ENCODE peak calls at places on chromosome 20, in seven cellular contexts. L is heart left ventricle; E is psoas muscle; G is RWPE2; V is uterus; J is lower lobe of right lung; F is CD4-positive, alpha-beta memory T cell. D is an unnamed sample.

GRCh38 chr20:63682384-63683139 is 13.9 kb upstream of the TNFRSF6B start:
- DNase-seq in L (peak; percentile 82), E (peak; percentile 87), G (peak; percentile 86), V (peak; percentile 76), J (no peak), F (no peak), D (no peak)

GRCh38 chr20:39105551-39105950 is 143.4 kb downstream of the DHX35 start:
- DNase-seq in L (no peak), E (no peak), G (no peak), V (no peak), J (no peak), F (no peak), D (no peak)

GRCh38 chr20:5859611-5860010 is 90.7 kb downstream of the TRMT6 start:
- DNase-seq in L (no peak), E (no peak), G (no peak), V (no peak), J (no peak), F (no peak), D (no peak)

GRCh38 chr20:41135187-41135887 is 2.0 kb upstream of the PLCG1 start:
- DNase-seq in L (peak; percentile 71), E (no peak), G (peak; percentile 81), V (no peak), J (peak; percentile 60), F (peak; percentile 68), D (no peak)

GRCh38 chr20:2741463-2741862 is 48.9 kb downstream of the EBF4 start:
- DNase-seq in L (no peak), E (no peak), G (no peak), V (no peak), J (no peak), F (peak; percentile 72), D (no peak)

GRCh38 chr20:36377348-36378326 is 71.5 kb downstream of the DLGAP4 start:
- DNase-seq in L (no peak), E (no peak), G (no peak), V (no peak), J (no peak), F (no peak), D (no peak)

GRCh38 chr20:63315982-63316491 is 23.1 kb downstream of the COL20A1 start:
- DNase-seq in L (peak; percentile 60), E (peak; percentile 30), G (peak; percentile 84), V (no peak), J (peak; percentile 36), F (no peak), D (no peak)

GRCh38 chr20:24948939-24949679 is at the start of gene CST7:
- DNase-seq in L (peak; percentile 82), E (peak; percentile 71), G (peak; percentile 57), V (peak; percentile 29), J (peak; percentile 62), F (peak; percentile 87), D (no peak)

GRCh38 chr20:5000263-5001173 is 792 bp downstream of the SLC23A2 start:
- DNase-seq in L (peak; percentile 72), E (peak; percentile 61), G (peak; percentile 74), V (peak; percentile 39), J (peak; percentile 65), F (peak; percentile 24), D (peak; percentile 33)

GRCh38 chr20:36390719-36391415 is 84.7 kb downstream of the DLGAP4 start:
- DNase-seq in L (no peak), E (no peak), G (no peak), V (no peak), J (no peak), F (no peak), D (no peak)

GRCh38 chr20:37291724-37292126 is 2.3 kb downstream of the MANBAL start:
- DNase-seq in L (no peak), E (no peak), G (no peak), V (no peak), J (no peak), F (no peak), D (peak; percentile 74)

GRCh38 chr20:34629342-34629741 is 47.5 kb downstream of the PIGU start:
- DNase-seq in L (no peak), E (no peak), G (no peak), V (no peak), J (no peak), F (no peak), D (no peak)

GRCh38 chr20:34628026-34628425 is 48.9 kb downstream of the PIGU start:
- DNase-seq in L (no peak), E (no peak), G (no peak), V (no peak), J (no peak), F (no peak), D (no peak)

GRCh38 chr20:34626978-34627377 is 49.9 kb downstream of the PIGU start:
- DNase-seq in L (no peak), E (no peak), G (no peak), V (no peak), J (no peak), F (no peak), D (no peak)

GRCh38 chr20:34629904-34630303 is 47.0 kb downstream of the PIGU start:
- DNase-seq in L (no peak), E (no peak), G (no peak), V (no peak), J (no peak), F (no peak), D (no peak)

DNA sequence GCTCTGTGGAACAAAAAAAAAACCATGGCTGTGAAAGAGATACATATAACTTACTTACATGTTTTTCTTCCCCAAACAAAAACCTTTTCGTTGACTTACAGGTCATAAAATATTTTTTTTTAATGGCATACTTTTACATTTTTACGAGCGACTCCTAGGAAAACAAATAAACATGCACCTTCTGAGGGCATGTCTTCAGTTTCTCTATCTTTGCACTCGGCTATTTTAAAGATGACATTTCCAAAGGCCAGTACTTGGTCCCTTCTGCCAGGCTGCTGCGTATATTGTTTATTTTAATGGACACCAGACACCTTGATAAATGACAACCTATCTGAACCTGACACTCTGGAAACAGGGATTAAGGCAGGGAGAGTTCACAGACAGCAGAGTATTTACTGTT is 49.4 kb downstream of the PIGU start:
- DNase-seq in L (no peak), E (no peak), G (no peak), V (no peak), J (no peak), F (no peak), D (no peak)
- H3K4me3 ChIP-seq in L (no peak overlapping the region), E (peak overlapping the region; percentile 37), G (no peak overlapping the region), V (no peak overlapping the region), J (no peak overlapping the region), F (no peak overlapping the region), D (no peak overlapping the region)

GRCh38 chr20:21101453-21102251 is 4.5 kb downstream of the LINC00237 start:
- DNase-seq in L (no peak), E (peak; percentile 53), G (no peak), V (no peak), J (no peak), F (peak; percentile 26), D (peak; percentile 30)

GRCh38 chr20:21100590-21101452 is 5.3 kb downstream of the LINC00237 start:
- DNase-seq in L (no peak), E (no peak), G (no peak), V (no peak), J (peak; percentile 55), F (peak; percentile 41), D (peak; percentile 39)

GRCh38 chr20:21103582-21104465 is 2.3 kb downstream of the LINC00237 start:
- DNase-seq in L (no peak), E (no peak), G (no peak), V (no peak), J (no peak), F (no peak), D (no peak)

GRCh38 chr20:21102691-21103311 is 3.4 kb downstream of the LINC00237 start:
- DNase-seq in L (peak; percentile 76), E (peak; percentile 65), G (no peak), V (no peak), J (peak; percentile 66), F (peak; percentile 59), D (peak; percentile 38)

DNA sequence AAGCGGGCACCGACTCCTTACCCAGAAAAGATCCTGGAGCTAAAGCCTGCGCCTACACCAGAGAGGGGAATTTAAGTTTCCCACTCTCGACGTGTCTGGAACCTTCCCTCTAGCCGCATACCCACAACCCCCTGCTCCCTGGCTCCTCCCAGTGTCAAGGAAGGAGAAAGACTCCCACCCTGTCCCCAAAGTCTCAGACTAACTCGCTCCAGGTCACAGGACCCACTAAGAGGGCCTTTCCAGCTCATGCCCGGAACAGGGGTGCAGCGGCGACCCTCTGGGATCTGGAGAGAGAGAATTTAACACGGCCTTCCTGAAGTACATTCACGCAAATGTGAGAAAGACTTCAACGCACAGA is 3.9 kb downstream of the LINC00237 start:
- DNase-seq in L (no peak), E (no peak), G (no peak), V (no peak), J (peak; percentile 51), F (peak; percentile 28), D (no peak)
- H3K4me3 ChIP-seq in L (peak overlapping the region; percentile 46), E (peak overlapping the region; percentile 66), G (no peak overlapping the region), V (no peak overlapping the region), J (peak overlapping the region; percentile 53), F (peak overlapping the region; percentile 45), D (no peak overlapping the region)

GRCh38 chr20:50636601-50637539 is 54.5 kb downstream of the RIPOR3 start:
- DNase-seq in L (no peak), E (no peak), G (no peak), V (no peak), J (no peak), F (no peak), D (no peak)

GRCh38 chr20:50645253-50646068 is 45.9 kb downstream of the RIPOR3 start:
- DNase-seq in L (peak; percentile 89), E (peak; percentile 89), G (peak; percentile 100), V (peak; percentile 92), J (peak; percentile 59), F (no peak), D (no peak)

GRCh38 chr20:50646483-50646996 is 44.8 kb downstream of the RIPOR3 start:
- DNase-seq in L (no peak), E (no peak), G (no peak), V (no peak), J (no peak), F (no peak), D (no peak)

DNA sequence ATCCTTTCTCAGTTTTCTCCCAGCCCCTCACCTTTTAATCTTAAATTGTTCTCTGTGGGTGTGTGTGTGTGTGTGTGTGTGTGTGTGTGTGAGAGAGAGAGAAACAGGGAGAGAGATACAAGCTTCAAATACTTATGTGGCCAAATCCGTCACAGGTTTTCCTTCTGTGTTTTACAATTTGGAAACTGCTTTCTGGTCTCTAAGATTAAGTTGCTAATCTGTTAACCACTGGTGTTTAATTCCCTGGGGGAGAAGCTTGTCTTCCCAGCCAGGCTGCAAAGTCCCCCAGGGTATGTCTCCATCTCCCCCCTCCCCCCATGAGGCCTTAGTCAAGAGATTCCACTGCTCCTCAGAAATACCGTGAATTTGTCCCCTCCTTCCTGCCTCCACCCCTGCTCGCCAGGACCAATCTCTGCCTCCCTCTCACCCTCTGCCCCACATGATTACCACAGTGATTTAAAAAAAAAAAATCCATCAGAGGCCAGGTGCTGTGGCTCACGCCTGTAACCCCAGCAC is 49.0 kb downstream of the RIPOR3 start:
- DNase-seq in L (no peak), E (no peak), G (no peak), V (no peak), J (no peak), F (no peak), D (no peak)
- H3K4me3 ChIP-seq in L (no peak overlapping the region), E (no peak overlapping the region), G (no peak overlapping the region), V (no peak overlapping the region), J (no peak overlapping the region), F (no peak overlapping the region), D (no peak overlapping the region)

DNA sequence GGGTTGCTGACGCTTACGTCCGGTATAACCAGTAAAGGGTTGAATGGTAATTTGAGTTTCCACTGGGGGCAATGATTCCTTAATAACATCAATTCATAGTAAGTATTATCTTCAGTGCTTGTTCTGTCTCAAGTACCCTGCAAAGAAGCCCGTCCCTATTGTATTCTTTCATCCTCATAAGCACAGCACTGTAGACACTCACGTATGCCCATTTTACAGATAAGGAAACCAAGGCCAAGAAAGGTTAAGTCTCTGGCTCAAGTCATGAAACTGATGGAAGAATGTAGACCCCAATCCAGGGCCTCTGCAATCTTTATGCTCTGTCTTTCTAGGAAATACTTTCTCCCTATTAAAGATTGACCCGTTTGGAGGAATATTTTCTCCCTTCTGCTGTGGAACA is 251.2 kb downstream of the ZNF217 start:
- DNase-seq in L (no peak), E (no peak), G (no peak), V (no peak), J (no peak), F (no peak), D (no peak)
- H3K4me3 ChIP-seq in L (no peak overlapping the region), E (no peak overlapping the region), G (no peak overlapping the region), V (no peak overlapping the region), J (no peak overlapping the region), F (no peak overlapping the region), D (no peak overlapping the region)